ENCODE peak calls at places on chromosomes 16 and 17, in eight cellular contexts. M is upper lobe of left lung, O is sigmoid colon, K is A549, N is HepG2, S is stomach, R is suprapubic skin, C is ovary. Z is an unnamed sample.

GRCh38 chr16:86824751-86825310 is 246.5 kb downstream of the FOXL1 start:
- DNase-seq in M (no peak), O (peak; percentile 46), K (no peak), N (no peak), S (no peak), R (no peak), C (no peak), Z (no peak)

GRCh38 chr16:2054543-2055245 is 6.9 kb downstream of the TSC2 start:
- DNase-seq in M (peak; percentile 76), O (no peak), K (no peak), N (no peak), S (peak; percentile 93), R (no peak), C (no peak), Z (no peak)

GRCh38 chr17:70560471-70560870 is 391.1 kb downstream of the KCNJ2 start:
- DNase-seq in M (no peak), O (no peak), K (no peak), N (no peak), S (no peak), R (no peak), C (no peak), Z (no peak)

GRCh38 chr17:73231363-73231762 is 30.3 kb downstream of the CPSF4L start:
- DNase-seq in M (no peak), O (no peak), K (peak; percentile 23), N (no peak), S (no peak), R (no peak), C (no peak), Z (no peak)

GRCh38 chr17:71084219-71084618 is 914.9 kb downstream of the KCNJ2 start:
- DNase-seq in M (no peak), O (no peak), K (peak; percentile 63), N (peak; percentile 26), S (peak; percentile 42), R (no peak), C (no peak), Z (no peak)

GRCh38 chr17:2214047-2214717 is 89.4 kb downstream of the SMG6 start:
- DNase-seq in M (no peak), O (peak; percentile 83), K (no peak), N (no peak), S (no peak), R (peak; percentile 84), C (peak; percentile 60), Z (peak; percentile 39)

GRCh38 chr17:66169839-66170238 is 22.1 kb downstream of the CEP112 start:
- DNase-seq in M (no peak), O (no peak), K (no peak), N (no peak), S (no peak), R (no peak), C (no peak), Z (no peak)

GRCh38 chr17:29615048-29615385 is 7.7 kb downstream of the CORO6 start:
- DNase-seq in M (no peak), O (no peak), K (no peak), N (no peak), S (no peak), R (peak; percentile 80), C (peak; percentile 49), Z (no peak)

DNA sequence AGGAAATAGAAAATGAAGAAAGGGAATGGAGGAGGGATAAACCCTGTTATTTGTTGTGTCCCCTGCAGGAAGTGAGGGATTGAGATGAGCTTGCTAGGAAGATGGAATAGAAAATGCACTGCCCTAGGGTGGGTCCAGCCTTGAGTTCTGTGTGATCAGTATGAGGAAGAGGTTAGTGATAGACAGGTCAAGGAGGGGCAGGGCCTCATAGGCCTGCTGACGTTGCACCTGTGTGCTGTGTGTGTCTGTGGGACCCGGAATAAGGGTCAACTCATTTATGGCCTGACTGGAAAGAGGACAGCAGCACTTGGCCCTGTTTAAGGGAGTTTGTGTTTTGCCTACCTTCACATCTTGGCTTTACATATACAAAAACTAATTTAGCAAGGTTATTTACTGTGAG is 26.3 kb downstream of the DEF8 start:
- DNase-seq in M (no peak), O (no peak), K (no peak), N (no peak), S (no peak), R (no peak), C (no peak), Z (no peak)
- TF ChIP-seq EP300 in M (no peak), O (no peak), K (no peak), N (no peak), S (no peak), R (no peak), C (no peak), Z (no peak)

GRCh38 chr17:80990921-80991644 is 558 bp upstream of the CHMP6 start:
- DNase-seq in M (no peak), O (no peak), K (no peak), N (peak; percentile 82), S (no peak), R (no peak), C (peak; percentile 34), Z (no peak)

GRCh38 chr17:80989586-80989913 is 2.1 kb upstream of the CHMP6 start:
- DNase-seq in M (no peak), O (no peak), K (no peak), N (peak; percentile 39), S (no peak), R (no peak), C (no peak), Z (no peak)

GRCh38 chr17:80991645-80992076 is at the start of gene CHMP6:
- DNase-seq in M (peak; percentile 97), O (peak; percentile 87), K (peak; percentile 87), N (peak; percentile 60), S (peak; percentile 79), R (peak; percentile 83), C (peak; percentile 88), Z (peak; percentile 62)

GRCh38 chr17:80992948-80993624 is 1.4 kb downstream of the CHMP6 start:
- DNase-seq in M (peak; percentile 44), O (no peak), K (no peak), N (no peak), S (no peak), R (no peak), C (peak; percentile 37), Z (no peak)

DNA sequence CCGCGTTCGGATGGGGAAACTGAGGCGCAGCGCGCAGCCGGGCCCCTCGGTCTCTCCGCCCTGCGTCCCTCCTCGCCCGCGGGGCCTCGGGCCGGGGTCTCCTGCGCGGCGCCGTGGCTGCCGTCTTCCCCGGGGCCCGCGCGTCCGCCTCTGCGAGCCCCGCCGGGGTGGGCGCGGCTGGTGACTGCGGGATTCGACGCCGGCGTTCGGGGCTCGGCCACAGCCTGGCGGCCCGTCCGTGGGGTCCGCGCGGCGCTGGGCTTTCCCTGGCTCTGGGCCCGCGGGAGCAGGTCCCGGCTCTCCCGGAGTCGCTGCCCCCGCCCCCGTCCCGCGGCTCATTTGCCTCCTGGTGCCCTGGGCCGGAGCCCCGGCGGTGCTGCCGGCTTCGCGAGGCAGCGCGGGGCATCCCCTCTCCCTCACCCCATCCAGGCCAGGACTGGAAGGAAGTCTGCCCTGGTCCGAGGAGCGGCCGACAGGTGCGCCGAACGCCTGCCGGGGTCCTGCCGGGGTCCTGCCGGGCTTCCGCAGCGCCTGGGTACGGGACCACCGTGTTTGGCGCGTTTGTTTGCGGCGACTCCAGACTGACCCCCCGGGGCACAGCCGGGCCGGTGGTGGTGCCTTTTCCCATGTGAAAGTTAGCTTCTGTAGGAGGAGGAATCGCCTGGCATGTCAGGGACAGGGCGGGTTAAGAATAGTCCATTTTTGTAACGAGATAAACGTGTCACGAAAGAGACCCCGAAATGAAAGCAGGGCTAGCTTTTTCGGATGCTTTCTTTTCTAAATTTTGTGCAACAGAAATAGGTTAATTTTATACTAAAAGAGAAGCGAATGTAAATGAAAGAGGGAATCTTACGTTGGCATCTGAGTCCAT is 671 bp downstream of the CHMP6 start:
- DNase-seq in M (peak; percentile 89), O (no peak), K (no peak), N (no peak), S (no peak), R (peak; percentile 65), C (peak; percentile 55), Z (no peak)
- TF ChIP-seq EP300 in M (no peak), O (no peak), K (no peak), N (no peak), S (no peak), R (no peak), C (no peak), Z (no peak)

GRCh38 chr16:73792199-73793108 is 504.2 kb upstream of the PSMD7 start:
- DNase-seq in M (no peak), O (no peak), K (no peak), N (no peak), S (no peak), R (no peak), C (no peak), Z (no peak)

GRCh38 chr16:73794936-73795335 is 501.7 kb upstream of the PSMD7 start:
- DNase-seq in M (no peak), O (peak; percentile 86), K (no peak), N (no peak), S (no peak), R (peak; percentile 68), C (no peak), Z (no peak)

GRCh38 chr16:73793286-73793685 is 503.3 kb upstream of the PSMD7 start:
- DNase-seq in M (no peak), O (no peak), K (no peak), N (no peak), S (no peak), R (no peak), C (no peak), Z (no peak)

DNA sequence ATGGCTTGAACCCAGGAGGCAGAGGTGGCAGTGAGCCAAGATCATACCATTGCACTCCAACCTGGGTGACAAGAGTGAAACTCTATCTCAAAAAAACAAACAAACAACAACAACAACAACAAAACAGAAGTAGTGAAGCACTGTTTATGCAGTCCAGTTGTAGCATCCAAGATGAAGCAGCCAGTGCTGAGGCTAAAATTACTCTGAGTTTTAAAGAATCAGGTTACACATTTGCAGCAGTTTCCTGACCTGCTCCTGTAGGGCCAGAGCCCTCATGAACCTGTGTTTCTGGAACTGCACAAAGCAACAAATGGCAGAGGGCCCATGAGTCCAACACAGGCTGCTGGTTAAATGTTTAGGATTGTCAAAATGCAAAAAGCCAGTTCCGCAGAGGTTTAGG is 499.5 kb upstream of the PSMD7 start:
- DNase-seq in M (no peak), O (no peak), K (no peak), N (no peak), S (no peak), R (no peak), C (no peak), Z (no peak)
- TF ChIP-seq EP300 in M (no peak), O (no peak), K (no peak), N (no peak), S (no peak), R (no peak), C (no peak), Z (no peak)

GRCh38 chr16:46973457-46974324 is at the start of gene DNAJA2:
- DNase-seq in M (peak; percentile 99), O (peak; percentile 96), K (peak; percentile 89), N (peak; percentile 85), S (peak; percentile 93), R (peak; percentile 96), C (peak; percentile 97), Z (peak; percentile 87)

GRCh38 chr16:46971271-46971670 is 2.2 kb downstream of the DNAJA2 start:
- DNase-seq in M (no peak), O (no peak), K (no peak), N (no peak), S (no peak), R (no peak), C (no peak), Z (no peak)

GRCh38 chr16:46974352-46974751 is 878 bp upstream of the DNAJA2 start:
- DNase-seq in M (no peak), O (no peak), K (peak; percentile 47), N (peak; percentile 54), S (no peak), R (no peak), C (no peak), Z (no peak)

GRCh38 chr16:46972429-46972970 is 974 bp downstream of the DNAJA2 start:
- DNase-seq in M (no peak), O (no peak), K (peak; percentile 28), N (peak; percentile 33), S (no peak), R (no peak), C (no peak), Z (no peak)

DNA sequence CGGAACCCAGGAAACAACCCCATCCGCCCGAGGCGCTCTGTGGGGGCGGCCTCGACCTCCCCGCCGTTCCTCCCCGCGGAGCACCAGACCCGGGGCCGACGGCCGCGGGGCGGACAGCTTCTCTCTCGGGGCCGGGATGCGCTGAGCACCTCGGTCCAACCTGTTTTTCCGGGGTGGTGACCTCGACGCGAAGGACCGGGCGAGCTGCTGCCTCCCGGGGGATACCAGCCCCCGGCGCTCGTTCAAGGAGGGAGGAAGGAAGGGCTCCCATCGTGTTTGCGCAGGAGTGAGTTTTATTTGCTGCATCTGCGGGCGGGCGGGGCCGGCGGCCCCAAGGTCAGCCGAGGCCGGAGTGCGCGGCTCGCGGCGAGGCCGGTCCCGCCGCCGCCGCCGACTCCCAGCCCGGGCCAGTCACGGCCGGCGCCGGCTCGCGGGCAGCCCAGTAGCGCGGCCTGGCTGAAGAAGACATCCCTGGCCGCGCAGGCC is 460 bp downstream of the DNAJA2 start:
- DNase-seq in M (peak; percentile 90), O (peak; percentile 65), K (no peak), N (peak; percentile 36), S (peak; percentile 50), R (peak; percentile 68), C (no peak), Z (no peak)
- TF ChIP-seq EP300 in M (no peak), O (no peak), K (no peak), N (no peak), S (no peak), R (no peak), C (no peak), Z (no peak)

Z was measured in tibial nerve.